ENCODE peak calls at places on chromosomes 11 and 22, in four cellular contexts. P, Q, U and Y are unnamed samples.

GRCh38 chr11:27317751-27318150 is 45.3 kb downstream of the CCDC34 start:
- DNase-seq in P (no peak), U (no peak), Q (no peak), Y (no peak)

GRCh38 chr22:24289138-24289537 is 18.5 kb downstream of the SPECC1L start:
- DNase-seq in P (no peak), U (no peak), Q (no peak), Y (no peak)

GRCh38 chr22:28920757-28921584 is 37.6 kb downstream of the ZNRF3 start:
- DNase-seq in Q (no peak), P (no peak), U (no peak), Y (no peak)

GRCh38 chr22:40182231-40182835 is 4.6 kb downstream of the TNRC6B start:
- DNase-seq in P (no peak), Q (no peak), U (no peak), Y (no peak)

GRCh38 chr11:82117339-82117738 is 616.3 kb downstream of the FAM181B start:
- DNase-seq in Q (no peak), U (no peak), P (no peak), Y (no peak)

GRCh38 chr11:57288771-57289579 is 35.8 kb downstream of the TNKS1BP1 start:
- DNase-seq in U (no peak), Q (no peak), P (no peak), Y (no peak)

GRCh38 chr11:13189561-13190435 is 87.8 kb upstream of the BMAL1 start:
- DNase-seq in U (no peak), P (no peak), Q (no peak), Y (no peak)

GRCh38 chr11:8092587-8093424 is 11.8 kb downstream of the TUB start:
- DNase-seq in U (no peak), P (no peak), Q (peak), Y (peak)

GRCh38 chr11:122871302-122871701 is 11.3 kb upstream of the JHY start:
- DNase-seq in P (no peak), U (no peak), Q (no peak), Y (no peak)

GRCh38 chr22:48338793-48339705 is 1488.6 kb downstream of the BRD1 start:
- DNase-seq in Q (no peak), P (no peak), U (no peak), Y (no peak)